ENCODE peak calls at places on chromosomes 3 and 15, in seven cellular contexts. U is heart left ventricle; Q is fibroblast of lung; H is posterior cingulate gyrus; D is retina; G is activated CD4-positive, CD25-positive, alpha-beta regulatory T cell treated with anti-CD3 and anti-CD28 coated beads, Interleukin-2, amount 50 U/mL, for 16 hours; C is NCI-H460. V is an unnamed sample.

GRCh38 chr15:59294574-59294960 is 78.1 kb downstream of the MYO1E start:
- DNase-seq in H (no peak), D (no peak), Q (no peak), C (no peak), G (no peak), U (no peak), V (no peak)

GRCh38 chr3:132183811-132184210 is 133.4 kb upstream of the ACP3 start:
- DNase-seq in C (no peak), U (no peak), D (no peak), Q (no peak), G (no peak), H (no peak), V (no peak)

GRCh38 chr15:71651750-71652186 is 158.6 kb upstream of the NR2E3 start:
- DNase-seq in G (no peak), D (peak; percentile 43), C (peak; percentile 7), Q (peak; percentile 68), H (peak; percentile 16), U (no peak), V (peak; percentile 50)

GRCh38 chr15:38463893-38464292 is 10.0 kb downstream of the FAM98B start:
- DNase-seq in D (no peak), G (no peak), C (no peak), Q (no peak), H (no peak), U (no peak), V (no peak)

GRCh38 chr3:52379610-52380009 is 63.5 kb downstream of the DNAH1 start:
- DNase-seq in G (no peak), C (no peak), H (peak; percentile 35), U (no peak), Q (no peak), D (no peak), V (no peak)

GRCh38 chr3:33377489-33377888 is 62.7 kb downstream of the UBP1 start:
- DNase-seq in H (no peak), Q (no peak), U (no peak), G (no peak), D (no peak), C (no peak), V (no peak)

GRCh38 chr15:93801206-93801605 is 430.2 kb upstream of the MCTP2 start:
- DNase-seq in D (no peak), Q (peak; percentile 6), H (no peak), C (no peak), U (no peak), G (no peak), V (no peak)

GRCh38 chr15:56886878-56887781 is 31.3 kb upstream of the TCF12 start:
- DNase-seq in G (peak; percentile 48), U (peak; percentile 97), C (peak; percentile 91), H (peak; percentile 95), D (peak; percentile 96), Q (peak; percentile 98), V (peak; percentile 98)

GRCh38 chr3:46578973-46579755 is 13.1 kb upstream of the LRRC2 start:
- DNase-seq in D (peak; percentile 31), H (no peak), Q (no peak), G (no peak), C (no peak), U (no peak), V (no peak)